ENCODE peak calls at places on chromosomes 11 and 22, in seven cellular contexts. I is dorsolateral prefrontal cortex; M is stomach; P is IMR-90; X is ovary; W is CD8-positive, alpha-beta memory T cell; V is brain microvascular endothelial cell. N is an unnamed sample.

GRCh38 chr11:34997872-34998548 is 81.6 kb downstream of the PDHX start:
- DNase-seq in P (peak; percentile 58), V (no peak), W (no peak), X (no peak), M (no peak), I (no peak), N (no peak)

GRCh38 chr22:29225422-29226090 is 19.9 kb downstream of the EMID1 start:
- DNase-seq in M (no peak), I (no peak), X (no peak), W (no peak), V (no peak), P (peak; percentile 42), N (no peak)

GRCh38 chr22:29587938-29588699 is 7.2 kb upstream of the NIPSNAP1 start:
- DNase-seq in W (no peak), X (no peak), M (no peak), V (peak; percentile 74), I (no peak), P (peak; percentile 92), N (no peak)

GRCh38 chr22:40534379-40535188 is 101.9 kb downstream of the MRTFA start:
- DNase-seq in P (peak; percentile 71), W (no peak), X (no peak), I (no peak), V (peak; percentile 51), M (no peak), N (no peak)

GRCh38 chr11:79390923-79391322 is 49.9 kb downstream of the TENM4 start:
- DNase-seq in W (no peak), V (no peak), P (peak; percentile 25), I (no peak), M (no peak), X (no peak), N (no peak)

GRCh38 chr11:38123673-38124072 is 1525.6 kb upstream of the RAG2 start:
- DNase-seq in X (no peak), V (no peak), I (no peak), P (no peak), M (no peak), W (no peak), N (no peak)

GRCh38 chr22:49112661-49113626 is 714.7 kb downstream of the BRD1 start:
- DNase-seq in W (no peak), P (no peak), M (no peak), I (no peak), V (no peak), X (no peak), N (no peak)

GRCh38 chr11:57290288-57290687 is 34.5 kb downstream of the TNKS1BP1 start:
- DNase-seq in W (no peak), M (no peak), V (peak; percentile 87), I (no peak), X (no peak), P (peak; percentile 85), N (no peak)

GRCh38 chr22:43420991-43421665 is 9.3 kb downstream of the MPPED1 start:
- DNase-seq in X (no peak), V (no peak), I (no peak), W (no peak), P (no peak), M (no peak), N (no peak)

GRCh38 chr22:40009231-40009769 is 14.5 kb downstream of the FAM83F start:
- DNase-seq in V (peak; percentile 15), P (peak; percentile 16), M (peak; percentile 41), X (no peak), I (no peak), W (no peak), N (no peak)

GRCh38 chr11:14411818-14412217 is 52.8 kb upstream of the RRAS2 start:
- DNase-seq in X (no peak), V (no peak), P (peak; percentile 89), I (no peak), M (no peak), W (no peak), N (no peak)

GRCh38 chr22:49331878-49332277 is 495.8 kb downstream of the BRD1 start:
- DNase-seq in V (no peak), X (no peak), P (no peak), W (no peak), I (peak; percentile 19), M (peak; percentile 20), N (no peak)

GRCh38 chr11:125167954-125168821 is 3.6 kb downstream of the PKNOX2 start:
- DNase-seq in X (no peak), P (peak; percentile 88), W (no peak), M (peak; percentile 38), V (no peak), I (no peak), N (no peak)

GRCh38 chr11:74611369-74611861 is 19.0 kb downstream of the POLD3 start:
- DNase-seq in I (no peak), W (no peak), P (peak; percentile 87), V (no peak), X (no peak), M (no peak), N (no peak)

GRCh38 chr11:67312187-67313021 is 9.1 kb downstream of the SSH3 start:
- DNase-seq in I (no peak), P (no peak), W (peak; percentile 47), V (no peak), M (peak; percentile 84), X (no peak), N (no peak)

GRCh38 chr11:123218451-123218850 is 23.4 kb upstream of the CLMP start:
- DNase-seq in P (peak; percentile 44), I (no peak), V (peak; percentile 22), W (no peak), X (no peak), M (no peak), N (no peak)

GRCh38 chr11:35115688-35116030 is 23.3 kb upstream of the CD44 start:
- DNase-seq in P (no peak), M (no peak), V (no peak), W (no peak), I (no peak), X (no peak), N (no peak)

GRCh38 chr11:120130176-120130980 is 7.5 kb downstream of the TRIM29 start:
- DNase-seq in X (no peak), P (no peak), I (peak; percentile 20), V (no peak), W (no peak), M (no peak), N (no peak)

GRCh38 chr11:120129570-120129969 is 8.3 kb downstream of the TRIM29 start:
- DNase-seq in W (no peak), V (no peak), M (no peak), X (no peak), P (no peak), I (no peak), N (no peak)

GRCh38 chr11:120132645-120133185 is 5.2 kb downstream of the TRIM29 start:
- DNase-seq in P (no peak), V (no peak), I (no peak), W (no peak), X (no peak), M (no peak), N (no peak)

GRCh38 chr11:120131941-120132644 is 5.8 kb downstream of the TRIM29 start:
- DNase-seq in X (peak; percentile 8), V (no peak), M (no peak), P (no peak), I (peak; percentile 16), W (no peak), N (no peak)

GRCh38 chr11:120130991-120131760 is 6.7 kb downstream of the TRIM29 start:
- DNase-seq in X (no peak), V (no peak), I (peak; percentile 13), W (no peak), P (no peak), M (no peak), N (no peak)
- H3K4me3 ChIP-seq in X (no peak overlapping the region), V (no peak overlapping the region), I (no peak overlapping the region), W (no peak overlapping the region), P (no peak overlapping the region), M (no peak overlapping the region), N (no peak overlapping the region)

GRCh38 chr11:114318361-114318760 is 22.2 kb downstream of the NNMT start:
- DNase-seq in X (no peak), W (no peak), M (no peak), V (no peak), P (no peak), I (no peak), N (no peak)

GRCh38 chr11:114315749-114316368 is 19.7 kb downstream of the NNMT start:
- DNase-seq in P (no peak), I (no peak), V (no peak), W (no peak), M (peak; percentile 60), X (no peak), N (peak; percentile 26)

GRCh38 chr11:114319716-114320328 is 23.6 kb downstream of the NNMT start:
- DNase-seq in P (no peak), X (no peak), M (no peak), W (no peak), I (no peak), V (no peak), N (no peak)

GRCh38 chr11:114317738-114318137 is 21.5 kb downstream of the NNMT start:
- DNase-seq in X (peak; percentile 57), P (peak; percentile 67), I (no peak), M (no peak), V (no peak), W (no peak), N (no peak)

GRCh38 chr11:114316980-114317675 is 20.9 kb downstream of the NNMT start:
- DNase-seq in V (peak; percentile 55), M (no peak), W (no peak), X (no peak), I (no peak), P (no peak), N (no peak)
- H3K27ac ChIP-seq in V (no peak overlapping the region), M (no peak overlapping the region), W (no peak overlapping the region), X (no peak overlapping the region), I (no peak overlapping the region), P (no peak overlapping the region), N (peak overlapping the region; percentile 66)

DNA sequence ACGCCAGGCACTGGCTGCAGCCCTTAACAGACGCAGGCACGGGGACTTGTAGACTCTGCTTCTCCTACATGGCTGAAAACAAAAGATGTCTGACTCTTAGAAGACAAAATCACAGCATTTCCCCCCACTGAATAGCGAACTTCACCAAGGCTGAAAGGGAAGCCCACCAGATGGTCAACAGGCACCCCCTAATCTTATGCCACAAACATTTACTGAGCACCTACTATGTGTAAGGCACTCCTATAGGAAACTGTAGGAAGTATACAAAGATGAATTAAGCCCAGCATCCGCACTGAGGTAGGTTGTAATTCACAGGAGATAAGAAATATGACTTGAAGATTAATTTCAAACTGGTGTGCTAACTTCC is 38.3 kb downstream of the NUMA1 start:
- DNase-seq in W (no peak), P (no peak), I (no peak), M (no peak), V (no peak), X (no peak), N (no peak)
- H3K4me3 ChIP-seq in W (peak overlapping the region; percentile 68), P (peak overlapping the region; percentile 76), I (peak overlapping the region; percentile 76), M (peak overlapping the region; percentile 47), V (peak overlapping the region; percentile 74), X (peak overlapping the region; percentile 57), N (peak overlapping the region; percentile 89)

DNA sequence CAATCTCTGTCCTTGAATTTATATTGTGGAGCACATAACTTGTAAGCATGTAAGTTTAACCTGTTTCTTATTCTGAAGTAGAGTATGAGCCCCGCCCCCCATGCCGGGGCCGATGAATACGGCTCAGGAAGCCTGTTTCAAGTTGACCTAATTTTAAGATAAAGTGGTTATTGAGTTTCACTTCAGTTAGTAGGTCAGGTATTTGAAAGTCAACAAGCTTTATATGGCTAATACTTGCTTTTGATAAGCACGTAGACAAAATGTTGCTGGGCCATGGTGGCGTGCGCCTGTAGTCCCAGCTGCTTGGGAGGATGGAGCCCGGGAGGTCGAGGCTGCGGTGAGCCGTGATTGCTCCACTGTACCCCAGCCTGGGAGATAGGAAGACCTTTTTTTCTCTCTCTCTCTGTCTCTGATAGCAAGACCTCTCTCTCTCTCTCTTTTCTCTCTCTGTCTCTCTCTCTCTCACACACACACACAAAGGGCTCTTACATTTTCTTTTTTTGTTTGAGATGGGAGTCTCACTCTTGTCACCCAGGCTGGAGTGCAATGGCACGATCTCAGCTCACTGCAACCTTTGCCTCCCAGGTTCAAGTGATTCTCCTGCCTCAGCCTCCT is 14.4 kb downstream of the YWHAH start:
- DNase-seq in W (peak; percentile 34), X (no peak), V (no peak), I (peak; percentile 21), P (no peak), M (no peak), N (no peak)
- H3K27ac ChIP-seq in W (no peak overlapping the region), X (no peak overlapping the region), V (no peak overlapping the region), I (peak overlapping the region; percentile 18), P (no peak overlapping the region), M (no peak overlapping the region), N (no peak overlapping the region)